ENCODE peak calls at places on chromosomes 13 and 19, in nine cellular contexts. D, X, Y, H, A, O, C, Z and F are unnamed samples.

GRCh38 chr13:25186187-25186586 is 14.1 kb upstream of the AMER2 start:
- DNase-seq in H (no peak), Y (no peak), A (no peak), C (no peak), D (no peak), Z (no peak), X (no peak), O (no peak), F (no peak)

GRCh38 chr19:50418186-50419021 is at the start of gene SPIB:
- DNase-seq in D (no peak), Z (no peak), A (peak), C (no peak), O (no peak), Y (no peak), H (no peak), X (no peak), F (no peak)

GRCh38 chr19:13748169-13748884 is 16.0 kb upstream of the MRI1 start:
- DNase-seq in C (no peak), Y (no peak), H (peak), O (no peak), X (no peak), A (no peak), Z (no peak), D (no peak), F (no peak)

GRCh38 chr19:14428882-14429416 is 4.2 kb upstream of the PKN1 start:
- DNase-seq in H (no peak), X (no peak), D (no peak), O (no peak), C (no peak), Y (no peak), A (no peak), Z (no peak), F (no peak)

GRCh38 chr13:42567772-42568428 is 6.1 kb upstream of the TNFSF11 start:
- DNase-seq in A (no peak), H (no peak), C (no peak), Z (no peak), O (no peak), X (no peak), Y (no peak), D (no peak), F (no peak)

GRCh38 chr13:110953416-110953815 is 38.5 kb upstream of the ANKRD10 start:
- DNase-seq in Y (no peak), D (no peak), C (no peak), H (no peak), X (no peak), Z (no peak), O (no peak), A (no peak), F (no peak)

GRCh38 chr13:97182065-97182890 is 39.9 kb upstream of the MBNL2 start:
- DNase-seq in Y (no peak), C (no peak), A (no peak), X (no peak), D (no peak), Z (no peak), H (no peak), O (no peak), F (no peak)

GRCh38 chr13:73303858-73304257 is 245.1 kb downstream of the KLF5 start:
- DNase-seq in H (no peak), O (no peak), C (no peak), Y (no peak), X (no peak), D (no peak), Z (no peak), A (no peak), F (no peak)

GRCh38 chr13:113804703-113805430 is 45.8 kb downstream of the TMEM255B start:
- DNase-seq in Y (no peak), O (no peak), A (no peak), D (no peak), H (no peak), C (no peak), X (no peak), Z (no peak), F (no peak)

GRCh38 chr13:113172419-113172926 is 14.0 kb downstream of the PROZ start:
- DNase-seq in X (no peak), C (no peak), H (no peak), A (no peak), Y (no peak), O (no peak), Z (no peak), D (no peak), F (no peak)

GRCh38 chr13:35474551-35474950 is 1.9 kb downstream of the MAB21L1 start:
- DNase-seq in Z (no peak), H (no peak), C (no peak), O (no peak), D (no peak), A (no peak), X (no peak), Y (peak), F (no peak)

GRCh38 chr19:4474504-4475136 is 2.5 kb downstream of the HDGFL2 start:
- DNase-seq in C (no peak), D (peak), Y (peak), O (no peak), Z (no peak), A (no peak), H (peak), X (no peak), F (no peak)